ENCODE peak calls at places on chromosomes 3 and 15, in four cellular contexts. One of them, this sample, is unnamed.

GRCh38 chr3:69671082-69671952 is 67.9 kb upstream of the MITF start:
- DNase-seq in PC-3: peak
- DNase-seq in nephron progenitor cell: peak
- DNase-seq in HS-5: peak
- DNase-seq in this sample: no peak

GRCh38 chr15:28885630-28886430 is at the start of gene APBA2:
- DNase-seq in PC-3: peak
- DNase-seq in nephron progenitor cell: peak
- DNase-seq in HS-5: no peak
- DNase-seq in this sample: peak

GRCh38 chr15:92807971-92808571 is 92.1 kb upstream of the CHD2 start:
- DNase-seq in PC-3: peak
- DNase-seq in nephron progenitor cell: no peak
- DNase-seq in HS-5: no peak
- DNase-seq in this sample: no peak

GRCh38 chr3:25572919-25573385 is 91.8 kb downstream of the TOP2B start:
- DNase-seq in PC-3: peak
- DNase-seq in nephron progenitor cell: no peak
- DNase-seq in HS-5: no peak
- DNase-seq in this sample: no peak

GRCh38 chr15:54273928-54274327 is 295.7 kb downstream of the UNC13C start:
- DNase-seq in PC-3: no peak
- DNase-seq in nephron progenitor cell: peak
- DNase-seq in HS-5: no peak
- DNase-seq in this sample: no peak

GRCh38 chr3:111717601-111718000 is 122.5 kb upstream of the ZBED2 start:
- DNase-seq in PC-3: peak
- DNase-seq in nephron progenitor cell: peak
- DNase-seq in HS-5: peak
- DNase-seq in this sample: no peak

GRCh38 chr15:47717036-47717611 is at the start of gene SEMA6D:
- DNase-seq in PC-3: peak
- DNase-seq in nephron progenitor cell: peak
- DNase-seq in HS-5: peak
- DNase-seq in this sample: peak

GRCh38 chr3:14289590-14290453 is 111.2 kb downstream of the LSM3 start:
- DNase-seq in PC-3: peak
- DNase-seq in nephron progenitor cell: no peak
- DNase-seq in HS-5: peak
- DNase-seq in this sample: no peak

GRCh38 chr3:33980252-33980651 is 181.8 kb downstream of the PDCD6IP start:
- DNase-seq in PC-3: peak
- DNase-seq in nephron progenitor cell: no peak
- DNase-seq in HS-5: peak
- DNase-seq in this sample: no peak

GRCh38 chr3:53114011-53114400 is 16.2 kb downstream of the RFT1 start:
- DNase-seq in PC-3: peak
- DNase-seq in nephron progenitor cell: peak
- DNase-seq in HS-5: peak
- DNase-seq in this sample: peak

GRCh38 chr3:128425846-128426127 is 40.9 kb downstream of the DNAJB8 start:
- DNase-seq in PC-3: no peak
- DNase-seq in nephron progenitor cell: no peak
- DNase-seq in HS-5: no peak
- DNase-seq in this sample: no peak

GRCh38 chr3:33758874-33759273 is 39.6 kb upstream of the PDCD6IP start:
- DNase-seq in PC-3: no peak
- DNase-seq in nephron progenitor cell: no peak
- DNase-seq in HS-5: peak
- DNase-seq in this sample: no peak

GRCh38 chr3:57152150-57152549 is 13.0 kb downstream of the IL17RD start:
- DNase-seq in PC-3: no peak
- DNase-seq in nephron progenitor cell: peak
- DNase-seq in HS-5: no peak
- DNase-seq in this sample: no peak

GRCh38 chr3:154758109-154758868 is 321.8 kb upstream of the MME start:
- DNase-seq in PC-3: peak
- DNase-seq in nephron progenitor cell: no peak
- DNase-seq in HS-5: peak
- DNase-seq in this sample: no peak

GRCh38 chr3:127764841-127765362 is 57.4 kb downstream of the MGLL start:
- DNase-seq in PC-3: no peak
- DNase-seq in nephron progenitor cell: no peak
- DNase-seq in HS-5: peak
- DNase-seq in this sample: no peak

GRCh38 chr3:168427830-168428471 is 332.2 kb upstream of the GOLIM4 start:
- DNase-seq in PC-3: no peak
- DNase-seq in nephron progenitor cell: no peak
- DNase-seq in HS-5: no peak
- DNase-seq in this sample: no peak

GRCh38 chr3:168085491-168086119 is 10.1 kb downstream of the GOLIM4 start:
- DNase-seq in PC-3: no peak
- DNase-seq in nephron progenitor cell: no peak
- DNase-seq in HS-5: no peak
- DNase-seq in this sample: no peak

GRCh38 chr15:63094495-63094931 is 27.1 kb upstream of the LACTB start:
- DNase-seq in PC-3: no peak
- DNase-seq in nephron progenitor cell: no peak
- DNase-seq in HS-5: peak
- DNase-seq in this sample: no peak

GRCh38 chr15:70179309-70179892 is 81.7 kb upstream of the TLE3 start:
- DNase-seq in PC-3: no peak
- DNase-seq in nephron progenitor cell: no peak
- DNase-seq in HS-5: no peak
- DNase-seq in this sample: no peak

GRCh38 chr15:56019060-56019793 is 25.8 kb upstream of the NEDD4 start:
- DNase-seq in PC-3: no peak
- DNase-seq in nephron progenitor cell: no peak
- DNase-seq in HS-5: peak
- DNase-seq in this sample: no peak

GRCh38 chr15:58227706-58228543 is 89.7 kb downstream of the AQP9 start:
- DNase-seq in PC-3: peak
- DNase-seq in nephron progenitor cell: peak
- DNase-seq in HS-5: peak
- DNase-seq in this sample: no peak

GRCh38 chr3:140004271-140004670 is 69.3 kb downstream of the CLSTN2 start:
- DNase-seq in PC-3: no peak
- DNase-seq in nephron progenitor cell: no peak
- DNase-seq in HS-5: no peak
- DNase-seq in this sample: no peak